ENCODE peak calls at places on chromosome 15, in six cellular contexts. One of them, this sample, is unnamed.

GRCh38 chr15:92451225-92451825 is 57.6 kb downstream of the ST8SIA2 start:
- DNase-seq in HL-60: no peak
- DNase-seq in astrocyte of the spinal cord: peak; percentile 83
- DNase-seq in tibial artery: no peak
- DNase-seq in right atrium auricular region: no peak
- DNase-seq in fibroblast of villous mesenchyme: peak; percentile 4
- DNase-seq in this sample: peak; percentile 4

GRCh38 chr15:78993257-78993930 is 48.5 kb upstream of the CTSH start:
- DNase-seq in HL-60: no peak
- DNase-seq in astrocyte of the spinal cord: no peak
- DNase-seq in tibial artery: no peak
- DNase-seq in right atrium auricular region: no peak
- DNase-seq in fibroblast of villous mesenchyme: no peak
- DNase-seq in this sample: no peak

GRCh38 chr15:85959573-85959972 is 120.1 kb upstream of the AGBL1 start:
- DNase-seq in HL-60: no peak
- DNase-seq in astrocyte of the spinal cord: no peak
- DNase-seq in tibial artery: no peak
- DNase-seq in right atrium auricular region: no peak
- DNase-seq in fibroblast of villous mesenchyme: no peak
- DNase-seq in this sample: no peak

GRCh38 chr15:59703979-59704796 is 15.1 kb upstream of the BNIP2 start:
- DNase-seq in HL-60: no peak
- DNase-seq in astrocyte of the spinal cord: no peak
- DNase-seq in tibial artery: no peak
- DNase-seq in right atrium auricular region: no peak
- DNase-seq in fibroblast of villous mesenchyme: no peak
- DNase-seq in this sample: no peak

GRCh38 chr15:42349178-42349577 is 10.1 kb upstream of the CAPN3 start:
- DNase-seq in HL-60: no peak
- DNase-seq in astrocyte of the spinal cord: peak; percentile 35
- DNase-seq in tibial artery: no peak
- DNase-seq in right atrium auricular region: no peak
- DNase-seq in fibroblast of villous mesenchyme: peak; percentile 15
- DNase-seq in this sample: peak; percentile 49

GRCh38 chr15:35885870-35886269 is 339.9 kb upstream of the DPH6 start:
- DNase-seq in HL-60: no peak
- DNase-seq in astrocyte of the spinal cord: peak; percentile 2
- DNase-seq in tibial artery: no peak
- DNase-seq in right atrium auricular region: no peak
- DNase-seq in fibroblast of villous mesenchyme: no peak
- DNase-seq in this sample: no peak

GRCh38 chr15:77921664-77922063 is 155.8 kb downstream of the TBC1D2B start:
- DNase-seq in HL-60: no peak
- DNase-seq in astrocyte of the spinal cord: no peak
- DNase-seq in tibial artery: no peak
- DNase-seq in right atrium auricular region: no peak
- DNase-seq in fibroblast of villous mesenchyme: no peak
- DNase-seq in this sample: no peak

GRCh38 chr15:67047149-67047661 is 18.2 kb upstream of the SMAD3 start:
- DNase-seq in HL-60: no peak
- DNase-seq in astrocyte of the spinal cord: no peak
- DNase-seq in tibial artery: peak; percentile 54
- DNase-seq in right atrium auricular region: no peak
- DNase-seq in fibroblast of villous mesenchyme: no peak
- DNase-seq in this sample: no peak

GRCh38 chr15:69853572-69853971 is 244.1 kb downstream of the TLE3 start:
- DNase-seq in HL-60: no peak
- DNase-seq in astrocyte of the spinal cord: peak; percentile 76
- DNase-seq in tibial artery: no peak
- DNase-seq in right atrium auricular region: no peak
- DNase-seq in fibroblast of villous mesenchyme: peak; percentile 63
- DNase-seq in this sample: peak; percentile 86

GRCh38 chr15:51601801-51602200 is 20.8 kb downstream of the DMXL2 start:
- DNase-seq in HL-60: no peak
- DNase-seq in astrocyte of the spinal cord: no peak
- DNase-seq in tibial artery: no peak
- DNase-seq in right atrium auricular region: no peak
- DNase-seq in fibroblast of villous mesenchyme: no peak
- DNase-seq in this sample: no peak
- H3K4me3 ChIP-seq in HL-60: no peak overlapping the region
- H3K4me3 ChIP-seq in astrocyte of the spinal cord: no peak overlapping the region
- H3K4me3 ChIP-seq in tibial artery: no peak overlapping the region
- H3K4me3 ChIP-seq in right atrium auricular region: no peak overlapping the region
- H3K4me3 ChIP-seq in fibroblast of villous mesenchyme: no peak overlapping the region
- H3K4me3 ChIP-seq in this sample: no peak overlapping the region

GRCh38 chr15:40982855-40983254 is 29.6 kb downstream of the CHAC1 start:
- DNase-seq in HL-60: no peak
- DNase-seq in astrocyte of the spinal cord: peak; percentile 85
- DNase-seq in tibial artery: peak; percentile 84
- DNase-seq in right atrium auricular region: no peak
- DNase-seq in fibroblast of villous mesenchyme: peak; percentile 79
- DNase-seq in this sample: peak; percentile 84
- H3K4me3 ChIP-seq in HL-60: no peak overlapping the region
- H3K4me3 ChIP-seq in astrocyte of the spinal cord: no peak overlapping the region
- H3K4me3 ChIP-seq in tibial artery: no peak overlapping the region
- H3K4me3 ChIP-seq in right atrium auricular region: no peak overlapping the region
- H3K4me3 ChIP-seq in fibroblast of villous mesenchyme: no peak overlapping the region
- H3K4me3 ChIP-seq in this sample: no peak overlapping the region

GRCh38 chr15:64893481-64894394 is 18.0 kb upstream of the ANKDD1A start:
- DNase-seq in HL-60: peak; percentile 99
- DNase-seq in astrocyte of the spinal cord: peak; percentile 96
- DNase-seq in tibial artery: peak; percentile 97
- DNase-seq in right atrium auricular region: peak; percentile 93
- DNase-seq in fibroblast of villous mesenchyme: peak; percentile 93
- DNase-seq in this sample: peak; percentile 97

GRCh38 chr15:64896371-64897069 is 15.2 kb upstream of the ANKDD1A start:
- DNase-seq in HL-60: no peak
- DNase-seq in astrocyte of the spinal cord: no peak
- DNase-seq in tibial artery: no peak
- DNase-seq in right atrium auricular region: no peak
- DNase-seq in fibroblast of villous mesenchyme: no peak
- DNase-seq in this sample: no peak

GRCh38 chr15:64895285-64896065 is 16.2 kb upstream of the ANKDD1A start:
- DNase-seq in HL-60: peak; percentile 77
- DNase-seq in astrocyte of the spinal cord: peak; percentile 26
- DNase-seq in tibial artery: no peak
- DNase-seq in right atrium auricular region: no peak
- DNase-seq in fibroblast of villous mesenchyme: peak; percentile 81
- DNase-seq in this sample: peak; percentile 58

GRCh38 chr15:64892850-64893403 is 18.8 kb upstream of the ANKDD1A start:
- DNase-seq in HL-60: no peak
- DNase-seq in astrocyte of the spinal cord: no peak
- DNase-seq in tibial artery: no peak
- DNase-seq in right atrium auricular region: no peak
- DNase-seq in fibroblast of villous mesenchyme: no peak
- DNase-seq in this sample: no peak

DNA sequence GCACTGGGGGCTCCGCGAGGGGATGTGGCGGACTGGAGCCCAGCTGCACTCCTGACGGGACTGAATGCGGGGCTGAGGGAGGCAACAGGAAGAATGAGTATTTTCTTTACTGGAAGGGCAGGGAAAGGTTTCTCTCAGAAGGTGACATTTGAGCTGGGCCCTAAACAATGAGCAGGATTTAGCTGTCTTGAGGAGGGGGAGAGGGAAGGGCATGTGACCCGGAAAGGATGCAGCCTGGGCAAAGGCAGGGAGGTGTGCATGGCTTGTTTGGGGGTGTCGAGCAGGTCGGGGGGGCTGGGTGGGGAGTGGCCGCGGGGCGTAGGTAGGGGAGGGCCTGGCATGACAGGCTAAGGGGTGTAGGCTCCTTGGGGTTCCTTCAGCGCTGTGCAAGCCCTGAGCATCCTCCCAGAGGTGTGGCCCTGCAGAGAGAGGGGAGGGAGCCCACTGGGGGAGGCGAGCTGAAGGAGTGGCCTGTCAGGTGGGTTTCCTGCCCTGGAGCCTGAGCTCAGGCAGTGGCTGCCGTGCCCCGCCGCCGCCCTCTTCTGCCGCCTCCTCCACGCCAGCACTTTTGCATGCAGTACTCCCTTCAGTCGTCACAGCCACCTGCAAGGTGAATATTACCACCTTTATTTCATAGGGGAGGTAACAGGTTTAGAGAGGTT is 17.2 kb upstream of the ANKDD1A start:
- DNase-seq in HL-60: no peak
- DNase-seq in astrocyte of the spinal cord: no peak
- DNase-seq in tibial artery: no peak
- DNase-seq in right atrium auricular region: no peak
- DNase-seq in fibroblast of villous mesenchyme: no peak
- DNase-seq in this sample: no peak
- H3K4me3 ChIP-seq in HL-60: peak overlapping the region; percentile 32
- H3K4me3 ChIP-seq in astrocyte of the spinal cord: no peak overlapping the region
- H3K4me3 ChIP-seq in tibial artery: peak overlapping the region; percentile 45
- H3K4me3 ChIP-seq in right atrium auricular region: peak overlapping the region; percentile 34
- H3K4me3 ChIP-seq in fibroblast of villous mesenchyme: no peak overlapping the region
- H3K4me3 ChIP-seq in this sample: peak overlapping the region; percentile 22

GRCh38 chr15:76347507-76348055 is 11.0 kb downstream of the ISL2 start:
- DNase-seq in HL-60: no peak
- DNase-seq in astrocyte of the spinal cord: no peak
- DNase-seq in tibial artery: no peak
- DNase-seq in right atrium auricular region: no peak
- DNase-seq in fibroblast of villous mesenchyme: no peak
- DNase-seq in this sample: no peak
- H3K4me3 ChIP-seq in HL-60: no peak overlapping the region
- H3K4me3 ChIP-seq in astrocyte of the spinal cord: no peak overlapping the region
- H3K4me3 ChIP-seq in tibial artery: peak overlapping the region; percentile 41
- H3K4me3 ChIP-seq in right atrium auricular region: no peak overlapping the region
- H3K4me3 ChIP-seq in fibroblast of villous mesenchyme: no peak overlapping the region
- H3K4me3 ChIP-seq in this sample: no peak overlapping the region

GRCh38 chr15:45587861-45588170 is 637 bp downstream of the BLOC1S6 start:
- DNase-seq in HL-60: no peak
- DNase-seq in astrocyte of the spinal cord: no peak
- DNase-seq in tibial artery: no peak
- DNase-seq in right atrium auricular region: no peak
- DNase-seq in fibroblast of villous mesenchyme: no peak
- DNase-seq in this sample: no peak

GRCh38 chr15:45585069-45585468 is 2.1 kb upstream of the BLOC1S6 start:
- DNase-seq in HL-60: no peak
- DNase-seq in astrocyte of the spinal cord: no peak
- DNase-seq in tibial artery: no peak
- DNase-seq in right atrium auricular region: no peak
- DNase-seq in fibroblast of villous mesenchyme: no peak
- DNase-seq in this sample: no peak

GRCh38 chr15:45588199-45588910 is 1.2 kb downstream of the BLOC1S6 start:
- DNase-seq in HL-60: no peak
- DNase-seq in astrocyte of the spinal cord: peak; percentile 20
- DNase-seq in tibial artery: no peak
- DNase-seq in right atrium auricular region: no peak
- DNase-seq in fibroblast of villous mesenchyme: peak; percentile 62
- DNase-seq in this sample: peak; percentile 23

GRCh38 chr15:45589296-45589695 is 2.1 kb downstream of the BLOC1S6 start:
- DNase-seq in HL-60: no peak
- DNase-seq in astrocyte of the spinal cord: no peak
- DNase-seq in tibial artery: no peak
- DNase-seq in right atrium auricular region: no peak
- DNase-seq in fibroblast of villous mesenchyme: no peak
- DNase-seq in this sample: no peak

DNA sequence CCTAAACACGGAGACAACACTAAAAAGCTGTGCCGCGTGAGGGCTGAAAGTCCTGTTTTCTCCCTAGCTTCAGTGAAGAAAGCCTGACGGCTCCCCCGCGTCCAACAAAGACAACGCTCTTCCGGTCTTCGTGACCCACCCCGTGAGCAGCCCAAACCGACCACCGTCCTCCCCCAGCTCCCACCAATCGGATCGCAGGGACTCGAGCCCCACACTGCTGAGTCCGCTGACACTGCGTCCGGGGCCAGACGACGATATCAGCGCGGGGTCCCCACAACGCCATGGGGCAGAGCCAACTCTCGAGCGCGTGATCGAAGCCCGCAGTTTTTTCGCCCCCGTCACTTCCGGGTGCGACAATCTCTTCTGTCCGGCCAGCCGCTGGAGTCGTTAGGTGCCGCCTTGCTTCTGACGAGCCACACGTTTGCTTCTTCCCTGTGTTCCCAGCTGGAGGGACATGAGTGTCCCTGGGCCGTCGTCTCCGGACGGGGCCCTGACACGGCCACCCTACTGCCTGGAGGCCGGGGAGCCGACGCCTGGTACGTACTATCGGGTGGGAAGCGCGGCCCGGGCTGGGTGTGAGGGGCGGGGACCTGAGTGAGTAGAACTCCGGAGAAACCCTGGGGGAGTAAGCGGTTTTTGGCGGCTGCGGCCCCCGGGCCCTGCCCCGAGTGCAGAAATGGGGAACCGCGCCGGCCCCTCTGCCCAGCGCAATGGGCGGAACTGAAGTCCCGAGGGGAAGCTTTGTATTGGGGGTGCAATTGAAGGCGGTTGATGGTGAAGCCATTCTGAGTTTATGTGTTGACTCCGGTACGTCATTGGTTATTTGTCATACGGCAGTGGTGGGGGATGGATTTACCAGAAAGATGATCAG is at the start of gene BLOC1S6:
- DNase-seq in HL-60: peak; percentile 91
- DNase-seq in astrocyte of the spinal cord: peak; percentile 93
- DNase-seq in tibial artery: peak; percentile 93
- DNase-seq in right atrium auricular region: peak; percentile 93
- DNase-seq in fibroblast of villous mesenchyme: peak; percentile 94
- DNase-seq in this sample: peak; percentile 96
- H3K4me3 ChIP-seq in HL-60: peak within 1 kb of the TSS; percentile 93
- H3K4me3 ChIP-seq in astrocyte of the spinal cord: peak within 1 kb of the TSS; percentile 96
- H3K4me3 ChIP-seq in tibial artery: peak within 1 kb of the TSS; percentile 75
- H3K4me3 ChIP-seq in right atrium auricular region: peak within 1 kb of the TSS; percentile 91
- H3K4me3 ChIP-seq in fibroblast of villous mesenchyme: peak within 1 kb of the TSS; percentile 95
- H3K4me3 ChIP-seq in this sample: peak within 1 kb of the TSS; percentile 71

DNA sequence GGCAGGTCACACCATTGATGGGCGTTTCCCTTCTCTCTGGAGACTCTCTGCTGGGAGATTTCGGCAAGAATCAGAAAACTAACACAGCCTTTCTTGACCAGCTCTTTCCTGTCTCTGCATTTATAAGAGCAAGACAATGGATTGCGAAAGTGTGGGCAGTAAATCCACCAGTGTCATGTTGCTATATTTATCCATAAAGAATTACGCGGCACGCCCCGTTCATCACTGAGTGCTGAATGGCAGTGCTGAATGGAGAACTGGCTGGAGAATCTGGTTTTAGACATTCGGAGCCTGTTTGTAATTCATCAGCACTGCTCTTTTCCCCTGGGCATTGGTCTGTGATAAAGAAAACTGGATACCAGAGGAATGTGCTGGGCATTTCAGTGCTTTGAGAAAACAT is 2.0 kb upstream of the CEMIP start:
- DNase-seq in HL-60: no peak
- DNase-seq in astrocyte of the spinal cord: peak; percentile 33
- DNase-seq in tibial artery: no peak
- DNase-seq in right atrium auricular region: peak; percentile 77
- DNase-seq in fibroblast of villous mesenchyme: peak; percentile 65
- DNase-seq in this sample: peak; percentile 96
- H3K4me3 ChIP-seq in HL-60: no peak overlapping the region
- H3K4me3 ChIP-seq in astrocyte of the spinal cord: no peak overlapping the region
- H3K4me3 ChIP-seq in tibial artery: no peak overlapping the region
- H3K4me3 ChIP-seq in right atrium auricular region: no peak overlapping the region
- H3K4me3 ChIP-seq in fibroblast of villous mesenchyme: no peak overlapping the region
- H3K4me3 ChIP-seq in this sample: no peak overlapping the region

This sample was measured in fibroblast of pulmonary artery.